ENCODE peak calls at places on chromosome 1, in ten cellular contexts. O is HFF-Myc, E is GM06990, K is pancreas, H is astrocyte of the spinal cord, U is prostate gland, W is left ventricle myocardium inferior, V is transverse colon, J is IMR-90, N is AG04450. Z is an unnamed sample.

GRCh38 chr1:71881611-71882010 is 400.7 kb downstream of the NEGR1 start:
- DNase-seq in V (no peak), N (no peak), K (no peak), W (no peak), E (no peak), H (peak), J (peak), U (no peak), O (no peak), Z (no peak)

GRCh38 chr1:70790232-70790923 is 257.2 kb downstream of the PTGER3 start:
- DNase-seq in W (no peak), H (no peak), N (no peak), U (no peak), O (no peak), E (no peak), J (no peak), V (no peak), K (no peak), Z (no peak)

GRCh38 chr1:8133657-8134430 is 107.7 kb upstream of the ERRFI1 start:
- DNase-seq in V (peak), N (peak), O (peak), K (no peak), J (peak), U (peak), E (no peak), H (peak), W (peak), Z (no peak)

GRCh38 chr1:41806472-41807155 is 112.1 kb downstream of the HIVEP3 start:
- DNase-seq in W (no peak), V (no peak), N (no peak), K (no peak), J (no peak), U (no peak), E (peak), H (no peak), O (no peak), Z (peak)

GRCh38 chr1:45892068-45892785 is 88.8 kb downstream of the MAST2 start:
- DNase-seq in K (no peak), E (no peak), U (peak), V (no peak), N (peak), H (peak), W (no peak), J (peak), O (peak), Z (no peak)

GRCh38 chr1:2172012-2172411 is 22.6 kb downstream of the FAAP20 start:
- DNase-seq in V (no peak), U (no peak), W (no peak), J (no peak), H (no peak), K (no peak), N (no peak), O (no peak), E (no peak), Z (no peak)

GRCh38 chr1:164907666-164908065 is 348.7 kb downstream of the PBX1 start:
- DNase-seq in V (no peak), K (no peak), U (no peak), W (no peak), O (no peak), N (no peak), J (no peak), H (no peak), E (no peak), Z (no peak)

GRCh38 chr1:111219466-111220286 is 7.8 kb upstream of the CHI3L2 start:
- DNase-seq in W (no peak), J (no peak), V (peak), U (no peak), E (peak), H (no peak), K (no peak), N (no peak), O (no peak), Z (peak)

GRCh38 chr1:25702101-25702775 is 85.6 kb downstream of the MAN1C1 start:
- DNase-seq in W (no peak), H (no peak), N (no peak), U (no peak), V (no peak), J (peak), E (no peak), O (no peak), K (no peak), Z (peak)

GRCh38 chr1:14958249-14959215 is 195.0 kb upstream of the TMEM51 start:
- DNase-seq in E (no peak), J (no peak), V (no peak), W (no peak), H (no peak), K (no peak), N (no peak), U (no peak), O (no peak), Z (no peak)

GRCh38 chr1:159826436-159827101 is at the start of gene SLAMF8:
- DNase-seq in E (peak), V (peak), J (no peak), U (no peak), K (no peak), H (no peak), W (peak), N (no peak), O (no peak), Z (peak)

GRCh38 chr1:23930861-23931471 is 17.8 kb upstream of the CNR2 start:
- DNase-seq in E (no peak), J (peak), N (peak), U (no peak), K (no peak), H (peak), W (no peak), O (no peak), V (no peak), Z (peak)

GRCh38 chr1:111742938-111743549 is 3.8 kb upstream of the INKA2 start:
- DNase-seq in H (no peak), U (no peak), E (no peak), O (no peak), V (no peak), K (no peak), J (peak), N (no peak), W (no peak), Z (no peak)

GRCh38 chr1:40363721-40364120 is 9.8 kb upstream of the SMAP2 start:
- DNase-seq in N (no peak), V (no peak), W (no peak), K (no peak), H (no peak), O (no peak), E (peak), U (no peak), J (no peak), Z (peak)
- TF ChIP-seq CTCF in N (no peak), V (no peak), W (no peak), K (no peak), H (no peak), O (no peak), E (peak), U (no peak), J (no peak), Z (peak)

GRCh38 chr1:54064244-54064643 is 10.8 kb downstream of the TCEANC2 start:
- DNase-seq in K (no peak), E (no peak), W (no peak), O (no peak), N (no peak), H (no peak), U (no peak), V (no peak), J (no peak), Z (no peak)

GRCh38 chr1:54070549-54070915 is 17.1 kb downstream of the TCEANC2 start:
- DNase-seq in O (no peak), N (no peak), W (no peak), U (no peak), V (no peak), K (no peak), H (no peak), E (no peak), J (peak), Z (no peak)

DNA sequence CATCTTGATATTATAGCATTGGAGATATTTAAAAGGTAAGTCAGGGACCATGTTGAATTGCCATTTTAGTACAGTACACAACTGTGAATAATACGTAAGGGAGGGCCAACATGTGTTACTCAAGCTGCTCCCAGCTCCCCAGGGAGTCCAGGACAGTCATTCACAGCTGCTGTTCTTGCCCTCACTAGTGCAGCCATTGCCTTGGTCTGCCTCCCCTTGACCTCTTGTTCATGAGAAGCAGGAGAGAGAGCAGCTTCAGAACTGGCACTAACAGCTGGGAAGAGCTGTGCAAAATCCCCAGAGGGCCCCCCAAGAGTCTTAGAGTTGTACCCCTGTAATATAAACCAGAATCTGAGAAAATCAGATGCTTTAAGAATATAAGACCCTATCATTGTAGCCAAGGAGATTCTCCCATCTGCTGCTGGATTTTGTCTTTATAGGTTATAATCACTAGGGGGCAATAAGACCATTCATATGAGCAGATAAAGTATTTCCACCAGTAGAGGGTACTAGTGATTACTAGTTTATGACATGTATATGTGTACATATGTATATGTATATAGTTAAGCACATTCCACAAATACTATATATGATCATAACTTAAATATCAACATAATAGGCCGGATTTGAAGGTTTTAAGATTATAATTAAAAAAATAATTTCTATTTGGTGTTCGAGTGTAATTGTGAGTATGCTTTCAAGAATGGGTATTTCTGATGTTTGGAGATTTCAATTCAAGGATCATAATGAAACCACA is 16.6 kb downstream of the TCEANC2 start:
- DNase-seq in V (no peak), O (peak), E (no peak), U (no peak), W (no peak), N (no peak), H (peak), J (peak), K (no peak), Z (peak)
- TF ChIP-seq CTCF in V (peak), O (peak), E (peak), U (peak), W (peak), N (peak), H (peak), J (peak), K (peak), Z (peak)

DNA sequence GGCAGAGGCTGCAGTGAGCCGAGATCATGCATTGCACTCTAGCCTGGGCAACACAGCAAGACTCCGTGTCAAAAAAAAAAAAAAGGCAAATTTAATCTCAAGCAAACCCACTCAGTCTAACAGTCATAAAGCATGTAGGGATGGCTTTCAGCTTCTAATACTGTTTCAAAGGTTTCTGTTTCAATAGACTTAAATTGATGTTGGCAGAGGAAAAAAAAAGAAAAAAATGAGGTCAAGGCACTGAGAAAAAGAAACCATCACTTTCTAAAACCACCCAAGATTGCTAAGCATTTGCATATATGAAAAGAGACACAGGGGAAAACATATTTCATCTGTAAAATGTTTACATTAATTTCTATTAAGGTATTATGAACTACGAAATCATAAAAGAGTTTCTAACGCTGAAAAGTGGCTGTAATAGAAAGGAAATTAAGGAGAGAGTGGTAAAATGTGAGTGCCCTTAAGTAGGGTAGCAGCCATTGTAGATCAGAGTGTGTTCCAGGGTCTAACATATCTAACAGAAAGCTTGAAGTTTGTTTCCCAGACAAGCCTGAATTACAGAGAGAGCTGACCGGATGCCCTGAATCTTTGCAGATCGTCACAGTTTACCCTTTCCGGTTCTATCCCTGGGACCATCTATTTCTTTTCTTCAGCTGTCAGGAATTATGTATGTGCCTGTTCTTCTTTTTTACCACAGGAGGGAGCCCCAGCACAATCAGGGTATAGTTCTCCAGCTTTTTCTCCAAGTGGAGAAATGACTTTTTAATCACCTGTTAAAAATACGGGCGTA is 70.0 kb downstream of the PLD5 start:
- DNase-seq in O (no peak), V (no peak), H (peak), U (no peak), W (no peak), N (no peak), J (peak), K (no peak), E (no peak), Z (peak)
- TF ChIP-seq CTCF in O (peak), V (peak), H (peak), U (peak), W (peak), N (peak), J (peak), K (peak), E (peak), Z (peak)

DNA sequence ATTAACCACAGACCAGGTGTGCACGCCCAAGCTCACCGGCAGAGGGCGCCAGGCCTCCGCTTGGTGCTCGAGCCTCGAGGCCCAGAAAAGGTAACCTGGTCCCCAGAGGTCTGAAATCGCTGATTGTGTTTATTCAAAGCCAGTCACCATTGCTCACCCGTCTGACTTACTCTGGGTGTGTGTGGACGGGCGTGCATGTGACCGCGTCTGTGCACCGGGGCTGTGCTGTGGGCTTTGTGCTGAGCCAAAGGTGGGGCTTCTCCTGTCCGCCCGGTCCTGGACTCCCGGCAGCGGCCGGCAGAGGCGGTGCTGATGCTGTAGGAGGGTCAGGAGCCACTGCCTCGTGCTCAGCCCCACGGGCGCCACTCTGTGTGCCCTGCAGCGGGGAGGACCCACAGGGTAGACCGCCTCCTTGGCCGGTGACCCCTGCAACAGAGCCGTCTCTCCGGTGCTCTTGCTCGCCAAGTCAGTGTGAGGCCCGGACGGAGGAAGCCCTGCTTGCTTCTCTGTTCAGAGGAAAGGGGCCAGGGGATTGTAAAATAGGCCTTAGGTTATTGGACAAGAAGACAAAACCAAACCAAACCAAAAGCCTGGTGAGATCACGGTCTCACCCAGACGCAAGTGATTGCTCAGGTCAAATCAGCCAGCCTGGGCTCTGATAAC is 32.0 kb upstream of the BTG2 start:
- DNase-seq in J (peak), W (peak), H (peak), U (peak), V (peak), N (no peak), K (peak), O (peak), E (peak), Z (peak)
- TF ChIP-seq CTCF in J (peak), W (peak), H (peak), U (peak), V (peak), N (peak), K (peak), O (peak), E (peak), Z (peak)

GRCh38 chr1:233172201-233172600 is 123.3 kb downstream of the PCNX2 start:
- DNase-seq in E (no peak), U (peak), N (no peak), J (peak), V (no peak), O (no peak), K (no peak), W (no peak), H (peak), Z (no peak)
- TF ChIP-seq CTCF in E (no peak), U (no peak), N (no peak), J (peak), V (peak), O (peak), K (no peak), W (peak), H (peak), Z (no peak)

DNA sequence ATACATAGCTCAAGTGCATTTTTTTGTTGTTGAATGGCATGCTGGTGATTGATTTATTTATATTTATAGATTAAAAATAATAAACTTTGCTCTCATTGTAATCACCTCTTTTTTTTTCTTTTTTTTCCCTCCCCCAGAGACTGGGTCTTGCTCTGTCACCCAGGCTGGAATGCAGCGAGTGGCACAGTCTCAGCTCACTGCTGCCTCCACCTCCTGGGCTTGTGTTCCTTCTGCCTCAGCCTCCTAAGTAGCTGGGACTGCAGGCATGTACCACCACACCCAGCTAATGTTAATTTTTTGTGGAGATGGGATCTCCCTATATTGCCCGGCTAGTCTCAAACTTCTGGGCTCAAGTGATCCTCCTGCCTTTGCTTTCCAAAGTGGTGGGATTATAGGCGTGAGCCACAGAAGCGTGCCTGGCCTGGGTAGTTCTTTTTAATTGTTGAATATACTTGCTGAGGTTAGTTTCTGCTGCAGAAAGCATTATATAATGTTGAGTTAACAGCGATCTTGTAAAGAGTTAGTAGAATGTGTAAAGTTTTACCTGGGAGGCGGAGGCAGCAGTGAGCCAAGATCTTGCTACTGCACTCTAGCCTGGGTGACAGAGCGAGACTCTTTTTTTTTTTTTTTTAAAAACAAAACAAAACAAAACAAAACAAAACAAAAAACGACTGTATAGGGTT is 82.6 kb downstream of the CAMTA1 start:
- DNase-seq in E (no peak), H (no peak), O (no peak), N (no peak), K (no peak), W (no peak), U (no peak), J (no peak), V (no peak), Z (no peak)
- TF ChIP-seq CTCF in E (no peak), H (no peak), O (no peak), N (no peak), K (no peak), W (no peak), U (no peak), J (no peak), V (no peak), Z (no peak)

DNA sequence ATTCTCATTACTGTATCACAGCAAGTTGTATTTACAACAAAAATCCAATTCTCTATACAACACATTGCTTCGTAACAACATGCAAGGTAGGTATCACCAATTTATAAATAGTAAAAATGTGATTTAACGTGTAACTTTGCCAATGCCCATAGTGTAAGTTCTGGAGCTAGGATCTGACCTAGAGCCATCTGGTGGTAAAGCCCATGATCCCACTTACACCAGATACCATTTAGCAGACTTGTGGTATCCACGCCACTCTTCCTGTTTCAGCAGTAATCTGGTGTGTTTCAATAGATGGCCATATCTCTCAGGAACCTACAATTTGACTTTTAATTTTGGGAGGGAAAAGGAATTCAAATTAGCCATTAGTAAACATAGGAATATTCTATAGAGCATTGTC is 10.2 kb downstream of the SETSIP start:
- DNase-seq in O (no peak), N (no peak), E (no peak), V (no peak), J (no peak), W (no peak), H (no peak), U (no peak), K (no peak), Z (no peak)
- TF ChIP-seq CTCF in O (peak), N (no peak), E (no peak), V (no peak), J (no peak), W (no peak), H (no peak), U (no peak), K (no peak), Z (no peak)

DNA sequence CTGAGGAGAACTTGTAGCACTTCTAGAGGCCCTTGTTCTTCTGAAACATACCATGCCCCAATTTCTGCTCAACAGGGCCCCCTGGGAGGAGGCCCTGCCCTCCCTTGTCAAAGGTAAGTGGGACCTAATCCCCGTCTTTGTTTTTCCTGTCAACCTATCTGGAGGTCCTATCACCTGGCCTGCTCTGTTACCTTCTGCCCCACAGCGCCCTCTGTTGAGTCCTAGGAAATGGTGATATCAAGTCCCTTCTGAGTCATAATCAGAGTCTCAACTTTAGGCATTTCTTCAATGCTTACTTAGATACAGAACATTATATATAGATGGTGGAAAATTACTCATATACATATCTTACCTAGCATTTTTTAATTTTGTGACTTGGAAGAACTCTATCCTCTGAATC is 28.2 kb upstream of the FCRL4 start:
- DNase-seq in K (no peak), E (peak), O (no peak), H (no peak), V (peak), W (no peak), N (no peak), J (no peak), U (no peak), Z (peak)
- TF ChIP-seq CTCF in K (no peak), E (peak), O (peak), H (no peak), V (peak), W (no peak), N (no peak), J (no peak), U (no peak), Z (peak)